ENCODE peak calls at places on chromosomes 3 and 15, in eight cellular contexts. C is breast epithelium, P is psoas muscle, U is AG10803, O is PC-3, J is astrocyte of the spinal cord, N is upper lobe of right lung, A is tibial nerve. Y is an unnamed sample.

GRCh38 chr3:104291878-104292277 is 1074.8 kb upstream of the ALCAM start:
- DNase-seq in A (no peak), U (peak), J (peak), N (no peak), C (no peak), P (no peak), O (no peak), Y (no peak)

GRCh38 chr3:157081681-157082210 is 78.2 kb downstream of the CCNL1 start:
- DNase-seq in N (peak), C (peak), A (peak), O (peak), P (peak), J (peak), U (peak), Y (peak)

GRCh38 chr3:10248184-10248983 is at the start of gene TATDN2:
- DNase-seq in U (peak), O (peak), C (peak), A (peak), P (peak), N (peak), J (peak), Y (peak)

GRCh38 chr3:129398803-129399144 is 29.7 kb downstream of the EFCAB12 start:
- DNase-seq in P (no peak), N (no peak), U (peak), A (no peak), J (peak), O (no peak), C (no peak), Y (no peak)

GRCh38 chr15:68075764-68076385 is 21.8 kb downstream of the PIAS1 start:
- DNase-seq in A (no peak), C (no peak), O (no peak), J (no peak), N (no peak), P (no peak), U (no peak), Y (no peak)

GRCh38 chr3:140863481-140864084 is 78.1 kb upstream of the SLC25A36 start:
- DNase-seq in N (no peak), P (no peak), O (peak), A (peak), U (peak), J (peak), C (peak), Y (no peak)

GRCh38 chr3:88038561-88038960 is 20.2 kb downstream of the CGGBP1 start:
- DNase-seq in J (peak), O (no peak), A (no peak), P (no peak), N (no peak), U (peak), C (no peak), Y (no peak)

GRCh38 chr3:36945326-36945980 is 599 bp upstream of the TRANK1 start:
- DNase-seq in O (no peak), C (no peak), U (no peak), N (no peak), P (no peak), J (no peak), A (no peak), Y (no peak)

GRCh38 chr3:48563382-48563918 is at the start of gene UCN2:
- DNase-seq in O (no peak), C (no peak), U (peak), A (no peak), J (peak), N (no peak), P (no peak), Y (no peak)

GRCh38 chr15:34241376-34242350 is 16.8 kb downstream of the EMC4 start:
- DNase-seq in O (peak), C (no peak), N (no peak), J (peak), U (peak), A (peak), P (no peak), Y (no peak)

GRCh38 chr15:27082019-27082418 is 111.0 kb downstream of the GABRG3 start:
- DNase-seq in P (no peak), O (no peak), A (no peak), U (no peak), J (no peak), N (no peak), C (no peak), Y (no peak)

GRCh38 chr3:163919154-163919553 is 1159.1 kb downstream of the SI start:
- DNase-seq in O (no peak), N (no peak), A (no peak), P (no peak), J (no peak), C (no peak), U (no peak), Y (no peak)

GRCh38 chr15:59322056-59322755 is 50.5 kb downstream of the MYO1E start:
- DNase-seq in O (no peak), C (no peak), J (no peak), P (no peak), U (no peak), N (no peak), A (no peak), Y (no peak)

GRCh38 chr3:66259721-66260255 is 39.0 kb downstream of the SLC25A26 start:
- DNase-seq in C (no peak), P (no peak), O (no peak), N (no peak), A (no peak), U (no peak), J (no peak), Y (no peak)

GRCh38 chr15:34084086-34084485 is 17.6 kb downstream of the EMC7 start:
- DNase-seq in N (no peak), A (no peak), O (peak), P (peak), J (peak), U (peak), C (no peak), Y (no peak)

GRCh38 chr15:95709959-95710695 is 620.4 kb upstream of the NR2F2 start:
- DNase-seq in O (no peak), P (no peak), U (no peak), N (no peak), J (no peak), C (no peak), A (no peak), Y (no peak)

GRCh38 chr3:149955449-149955848 is 15.2 kb downstream of the PFN2 start:
- DNase-seq in N (no peak), O (peak), J (no peak), P (no peak), C (no peak), A (no peak), U (no peak), Y (no peak)

GRCh38 chr3:9032236-9032777 is 69.0 kb upstream of the RAD18 start:
- DNase-seq in J (no peak), O (no peak), P (no peak), N (no peak), U (no peak), C (no peak), A (no peak), Y (no peak)

GRCh38 chr15:92164327-92165000 is 229.2 kb upstream of the ST8SIA2 start:
- DNase-seq in O (no peak), U (peak), J (peak), A (no peak), N (no peak), C (no peak), P (no peak), Y (no peak)

GRCh38 chr3:56314842-56315241 is 153.4 kb downstream of the ERC2 start:
- DNase-seq in J (peak), C (peak), N (no peak), U (peak), A (no peak), O (no peak), P (no peak), Y (no peak)

GRCh38 chr3:97935842-97936241 is 36.4 kb downstream of the RIOX2 start:
- DNase-seq in O (peak), J (no peak), C (no peak), U (no peak), P (no peak), A (no peak), N (no peak), Y (no peak)

GRCh38 chr3:97937205-97937604 is 35.0 kb downstream of the RIOX2 start:
- DNase-seq in J (no peak), P (no peak), N (no peak), C (no peak), O (peak), A (no peak), U (no peak), Y (no peak)

GRCh38 chr3:97938444-97938843 is 33.8 kb downstream of the RIOX2 start:
- DNase-seq in U (no peak), J (peak), C (no peak), A (no peak), O (no peak), N (no peak), P (no peak), Y (no peak)

GRCh38 chr3:97942801-97943546 is 29.3 kb downstream of the RIOX2 start:
- DNase-seq in U (no peak), A (no peak), P (no peak), O (no peak), N (no peak), J (peak), C (no peak), Y (no peak)

DNA sequence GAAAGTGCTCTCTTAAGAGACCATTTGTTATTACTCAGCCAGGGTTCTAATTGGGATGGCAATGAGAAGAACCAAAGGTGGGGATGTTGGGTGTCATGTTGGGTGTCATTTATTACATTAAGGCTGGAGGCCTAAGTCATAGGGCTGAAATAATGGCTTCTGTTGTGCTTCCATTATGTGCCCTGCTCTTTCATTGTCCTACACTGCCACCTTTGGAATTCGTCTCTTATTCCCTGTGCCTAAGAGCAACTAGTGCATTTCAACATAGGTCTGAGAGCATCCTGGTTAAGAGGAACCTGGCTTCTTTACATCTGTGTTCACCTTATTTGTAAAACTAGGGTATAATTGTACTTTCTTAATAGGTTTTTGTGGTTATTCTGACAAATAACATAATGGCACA is 32.2 kb downstream of the RIOX2 start:
- DNase-seq in O (peak), J (no peak), N (no peak), A (no peak), U (no peak), C (no peak), P (no peak), Y (no peak)
- TF ChIP-seq CTCF in O (peak), J (no peak), N (peak), A (no peak), U (peak), C (no peak), P (peak), Y (no peak)

GRCh38 chr3:81072591-81072990 is 688.9 kb downstream of the GBE1 start:
- DNase-seq in N (no peak), P (no peak), J (no peak), C (no peak), O (no peak), U (no peak), A (no peak), Y (no peak)

GRCh38 chr3:81068546-81068945 is 692.9 kb downstream of the GBE1 start:
- DNase-seq in P (no peak), J (no peak), U (no peak), N (no peak), A (no peak), O (no peak), C (no peak), Y (no peak)
- H3K4me3 ChIP-seq in P (no peak), J (no peak), U (no peak), N (no peak), A (no peak), O (no peak), C (no peak), Y (no peak)

GRCh38 chr15:74482661-74483060 is 21.7 kb upstream of the UBL7 start:
- DNase-seq in C (no peak), N (no peak), O (peak), U (no peak), J (no peak), A (no peak), P (no peak), Y (no peak)
- TF ChIP-seq CTCF in C (no peak), N (no peak), O (peak), U (peak), J (peak), A (no peak), P (no peak), Y (no peak)

GRCh38 chr15:74777769-74778598 is 3.9 kb upstream of the CSK start:
- DNase-seq in J (no peak), O (no peak), P (no peak), N (no peak), U (no peak), C (no peak), A (no peak), Y (no peak)
- H3K4me3 ChIP-seq in J (no peak), O (no peak), P (no peak), N (no peak), U (no peak), C (no peak), A (no peak), Y (no peak)

GRCh38 chr3:89946863-89947262 is 839.4 kb downstream of the EPHA3 start:
- DNase-seq in A (no peak), P (no peak), N (peak), O (peak), C (no peak), J (no peak), U (no peak), Y (no peak)

GRCh38 chr3:89948008-89948407 is 840.6 kb downstream of the EPHA3 start:
- DNase-seq in C (no peak), A (no peak), P (no peak), U (no peak), J (no peak), O (no peak), N (peak), Y (no peak)

GRCh38 chr3:89950772-89951171 is 843.4 kb downstream of the EPHA3 start:
- DNase-seq in O (no peak), J (no peak), N (no peak), U (no peak), P (no peak), A (no peak), C (no peak), Y (no peak)

GRCh38 chr3:89947357-89947954 is 840.0 kb downstream of the EPHA3 start:
- DNase-seq in U (no peak), N (no peak), J (no peak), A (no peak), C (no peak), P (no peak), O (no peak), Y (no peak)
- TF ChIP-seq CTCF in U (no peak), N (no peak), J (no peak), A (no peak), C (no peak), P (no peak), O (no peak), Y (no peak)

GRCh38 chr15:99716540-99716939 is 16.7 kb downstream of the LYSMD4 start:
- DNase-seq in P (no peak), U (no peak), A (no peak), C (no peak), J (no peak), O (no peak), N (no peak), Y (no peak)
- H3K4me3 ChIP-seq in P (no peak), U (no peak), A (no peak), C (no peak), J (no peak), O (no peak), N (no peak), Y (no peak)

DNA sequence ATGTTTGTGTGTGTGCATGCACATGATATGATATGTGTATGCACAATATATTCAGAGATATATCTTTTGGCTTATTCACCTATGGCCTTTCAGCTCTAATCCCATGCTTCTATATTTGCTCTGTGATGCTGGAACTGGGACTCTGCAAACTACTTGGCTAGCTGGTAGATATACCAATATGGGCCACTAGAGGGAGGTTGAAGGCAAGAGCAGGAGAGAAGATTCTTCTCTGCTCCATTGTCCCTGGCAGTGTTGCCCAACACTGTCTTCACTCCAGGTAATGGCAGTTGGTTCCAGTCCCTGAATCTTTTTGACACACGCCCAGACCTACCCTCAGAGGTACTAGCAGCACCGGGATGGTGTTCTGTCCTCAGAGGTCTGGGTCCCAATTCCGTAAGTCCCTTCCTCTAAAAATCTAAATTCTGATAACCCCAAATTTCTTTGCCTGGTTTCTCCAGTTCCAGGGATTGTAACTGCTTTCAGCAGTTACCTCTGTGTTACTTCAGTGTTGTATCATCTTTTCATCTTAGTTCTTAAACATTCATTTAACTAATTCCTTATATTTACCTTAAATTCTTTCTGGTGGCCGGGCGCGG is 44.7 kb downstream of the GTPBP8 start:
- DNase-seq in C (no peak), A (peak), J (peak), P (no peak), O (peak), U (peak), N (no peak), Y (no peak)
- TF ChIP-seq CTCF in C (peak), A (peak), J (peak), P (peak), O (peak), U (peak), N (peak), Y (peak)